ENCODE peak calls at places on chromosome 14, in nine cellular contexts. H, V, G, F, P, M, N, D and I are unnamed samples.
A peak's percentile ranks its signal among the peaks of the same experiment; 100 is the strongest.

GRCh38 chr14:51308872-51309271 is 68.8 kb downstream of the TMX1 start:
- DNase-seq in H (no peak), V (no peak), G (no peak), F (no peak), P (no peak), M (no peak), N (no peak), D (peak; percentile 50), I (no peak)

GRCh38 chr14:39251547-39251946 is 17.8 kb downstream of the MIA2 start:
- DNase-seq in H (no peak), V (no peak), G (no peak), F (no peak), P (no peak), M (no peak), N (no peak), D (no peak), I (no peak)

GRCh38 chr14:68921666-68922065 is 57.4 kb downstream of the ACTN1 start:
- DNase-seq in H (no peak), V (no peak), G (no peak), F (no peak), P (no peak), M (no peak), N (no peak), D (no peak), I (no peak)

GRCh38 chr14:69149461-69150244 is 3.3 kb downstream of the DCAF5 start:
- DNase-seq in H (no peak), V (no peak), G (no peak), F (no peak), P (peak; percentile 13), M (no peak), N (peak; percentile 63), D (no peak), I (no peak)

GRCh38 chr14:30983858-30984257 is 41.6 kb upstream of the AP4S1 start:
- DNase-seq in H (no peak), V (no peak), G (no peak), F (no peak), P (no peak), M (no peak), N (no peak), D (no peak), I (no peak)

GRCh38 chr14:91245029-91245428 is 525 bp upstream of the GPR68 start:
- DNase-seq in H (no peak), V (no peak), G (no peak), F (no peak), P (no peak), M (no peak), N (no peak), D (no peak), I (no peak)

GRCh38 chr14:37610945-37611523 is 15.6 kb downstream of the TTC6 start:
- DNase-seq in H (no peak), V (no peak), G (no peak), F (no peak), P (no peak), M (no peak), N (no peak), D (no peak), I (no peak)

GRCh38 chr14:22545842-22546721 is 42.9 kb downstream of the DAD1 start:
- DNase-seq in H (no peak), V (no peak), G (no peak), F (no peak), P (peak; percentile 51), M (no peak), N (no peak), D (no peak), I (no peak)

GRCh38 chr14:63972323-63972932 is 119.6 kb downstream of the SYNE2 start:
- DNase-seq in H (peak; percentile 13), V (no peak), G (no peak), F (no peak), P (no peak), M (no peak), N (no peak), D (no peak), I (no peak)

GRCh38 chr14:63544641-63545234 is 1.6 kb upstream of the PPP2R5E start:
- DNase-seq in H (no peak), V (no peak), G (peak; percentile 87), F (no peak), P (no peak), M (no peak), N (no peak), D (peak; percentile 22), I (no peak)

GRCh38 chr14:67207810-67208209 is 18.6 kb downstream of the GARIN2 start:
- DNase-seq in H (no peak), V (no peak), G (no peak), F (no peak), P (no peak), M (no peak), N (no peak), D (no peak), I (no peak)

GRCh38 chr14:54548491-54548890 is 18.4 kb upstream of the SAMD4A start:
- DNase-seq in H (no peak), V (no peak), G (no peak), F (no peak), P (no peak), M (no peak), N (no peak), D (no peak), I (no peak)

GRCh38 chr14:51517116-51517515 is 134.6 kb upstream of the FRMD6 start:
- DNase-seq in H (no peak), V (no peak), G (no peak), F (no peak), P (no peak), M (peak; percentile 82), N (no peak), D (no peak), I (no peak)

GRCh38 chr14:74575936-74576335 is 36.1 kb downstream of the LTBP2 start:
- DNase-seq in H (no peak), V (no peak), G (no peak), F (no peak), P (no peak), M (no peak), N (no peak), D (no peak), I (no peak)

GRCh38 chr14:94775082-94775874 is 5.4 kb upstream of the GSC start:
- DNase-seq in H (no peak), V (no peak), G (no peak), F (no peak), P (no peak), M (no peak), N (no peak), D (no peak), I (no peak)

GRCh38 chr14:21385170-21385904 is 1.5 kb upstream of the SUPT16H start:
- DNase-seq in H (peak; percentile 60), V (no peak), G (no peak), F (no peak), P (peak; percentile 35), M (no peak), N (no peak), D (no peak), I (no peak)

GRCh38 chr14:69342928-69343525 is 55.1 kb downstream of the ERH start:
- DNase-seq in H (no peak), V (no peak), G (no peak), F (no peak), P (peak; percentile 60), M (no peak), N (no peak), D (no peak), I (no peak)

GRCh38 chr14:77970646-77971045 is 170.7 kb downstream of the ADCK1 start:
- DNase-seq in H (no peak), V (no peak), G (no peak), F (no peak), P (no peak), M (no peak), N (no peak), D (no peak), I (no peak)

GRCh38 chr14:85221832-85222231 is 308.1 kb upstream of the FLRT2 start:
- DNase-seq in H (no peak), V (no peak), G (no peak), F (no peak), P (no peak), M (no peak), N (no peak), D (no peak), I (no peak)

GRCh38 chr14:100708349-100709217 is 18.1 kb upstream of the DLK1 start:
- DNase-seq in H (no peak), V (no peak), G (no peak), F (no peak), P (peak; percentile 17), M (no peak), N (no peak), D (peak; percentile 71), I (no peak)

GRCh38 chr14:53090853-53091252 is 62.3 kb downstream of the DDHD1 start:
- DNase-seq in H (no peak), V (no peak), G (no peak), F (no peak), P (no peak), M (no peak), N (no peak), D (no peak), I (no peak)

GRCh38 chr14:59463773-59464650 is 1.2 kb downstream of the GPR135 start:
- DNase-seq in H (peak; percentile 63), V (no peak), G (no peak), F (no peak), P (peak; percentile 25), M (no peak), N (no peak), D (peak; percentile 82), I (no peak)

GRCh38 chr14:68610251-68610793 is 182.5 kb downstream of the ZFP36L1 start:
- DNase-seq in H (no peak), V (no peak), G (no peak), F (no peak), P (no peak), M (no peak), N (no peak), D (no peak), I (no peak)

GRCh38 chr14:100826371-100827139 is 637 bp downstream of the MEG3 start:
- DNase-seq in H (no peak), V (no peak), G (no peak), F (no peak), P (no peak), M (no peak), N (no peak), D (no peak), I (no peak)